ENCODE peak calls at places on chromosome 14, in ten cellular contexts. One of them, this sample, is unnamed. For H3K4me1, the result is how much of the 10 kb centered on the place peaks cover.

GRCh38 chr14:48614003-48614402 is 938.6 kb upstream of the MDGA2 start:
- DNase-seq in heart right ventricle: no peak
- DNase-seq in left ventricle myocardium inferior: no peak
- DNase-seq in heart left ventricle: no peak
- DNase-seq in SK-N-SH: no peak
- DNase-seq in lower lobe of right lung: no peak
- DNase-seq in transverse colon: no peak
- DNase-seq in hepatocyte: no peak
- DNase-seq in HCT116: no peak
- DNase-seq in psoas muscle: no peak
- DNase-seq in this sample: no peak

GRCh38 chr14:53894456-53894855 is 62.2 kb downstream of the BMP4 start:
- DNase-seq in heart left ventricle: no peak
- DNase-seq in lower lobe of right lung: no peak
- DNase-seq in heart right ventricle: no peak
- DNase-seq in HCT116: no peak
- DNase-seq in psoas muscle: no peak
- DNase-seq in left ventricle myocardium inferior: no peak
- DNase-seq in hepatocyte: no peak
- DNase-seq in SK-N-SH: no peak
- DNase-seq in transverse colon: no peak
- DNase-seq in this sample: no peak

GRCh38 chr14:95452890-95453712 is 63.3 kb downstream of the SYNE3 start:
- DNase-seq in heart right ventricle: no peak
- DNase-seq in hepatocyte: no peak
- DNase-seq in left ventricle myocardium inferior: no peak
- DNase-seq in HCT116: no peak
- DNase-seq in lower lobe of right lung: no peak
- DNase-seq in heart left ventricle: peak
- DNase-seq in transverse colon: no peak
- DNase-seq in psoas muscle: no peak
- DNase-seq in SK-N-SH: no peak
- DNase-seq in this sample: no peak

GRCh38 chr14:50941151-50941550 is 3.1 kb downstream of the PYGL start:
- DNase-seq in psoas muscle: no peak
- DNase-seq in left ventricle myocardium inferior: no peak
- DNase-seq in lower lobe of right lung: no peak
- DNase-seq in heart right ventricle: no peak
- DNase-seq in HCT116: no peak
- DNase-seq in transverse colon: no peak
- DNase-seq in SK-N-SH: no peak
- DNase-seq in hepatocyte: no peak
- DNase-seq in heart left ventricle: no peak
- DNase-seq in this sample: no peak

GRCh38 chr14:37483672-37484071 is 111.4 kb downstream of the FOXA1 start:
- DNase-seq in psoas muscle: no peak
- DNase-seq in left ventricle myocardium inferior: no peak
- DNase-seq in HCT116: no peak
- DNase-seq in lower lobe of right lung: no peak
- DNase-seq in SK-N-SH: no peak
- DNase-seq in heart left ventricle: no peak
- DNase-seq in transverse colon: no peak
- DNase-seq in hepatocyte: no peak
- DNase-seq in heart right ventricle: no peak
- DNase-seq in this sample: no peak

GRCh38 chr14:74531467-74531866 is 37.9 kb downstream of the ISCA2 start:
- DNase-seq in heart right ventricle: peak
- DNase-seq in heart left ventricle: peak
- DNase-seq in SK-N-SH: peak
- DNase-seq in HCT116: peak
- DNase-seq in transverse colon: peak
- DNase-seq in left ventricle myocardium inferior: peak
- DNase-seq in hepatocyte: peak
- DNase-seq in psoas muscle: no peak
- DNase-seq in lower lobe of right lung: no peak
- DNase-seq in this sample: peak

GRCh38 chr14:64701660-64702059 is 2.6 kb upstream of the PLEKHG3 start:
- DNase-seq in left ventricle myocardium inferior: no peak
- DNase-seq in heart right ventricle: no peak
- DNase-seq in lower lobe of right lung: no peak
- DNase-seq in heart left ventricle: no peak
- DNase-seq in transverse colon: no peak
- DNase-seq in psoas muscle: no peak
- DNase-seq in SK-N-SH: no peak
- DNase-seq in hepatocyte: peak
- DNase-seq in HCT116: no peak
- DNase-seq in this sample: no peak

GRCh38 chr14:45262637-45263036 is 9.6 kb upstream of the MIS18BP1 start:
- DNase-seq in hepatocyte: no peak
- DNase-seq in HCT116: no peak
- DNase-seq in transverse colon: no peak
- DNase-seq in psoas muscle: no peak
- DNase-seq in left ventricle myocardium inferior: no peak
- DNase-seq in heart left ventricle: no peak
- DNase-seq in lower lobe of right lung: no peak
- DNase-seq in heart right ventricle: no peak
- DNase-seq in SK-N-SH: no peak
- DNase-seq in this sample: no peak

GRCh38 chr14:29710015-29710414 is 217.6 kb downstream of the PRKD1 start:
- DNase-seq in hepatocyte: no peak
- DNase-seq in heart right ventricle: no peak
- DNase-seq in heart left ventricle: no peak
- DNase-seq in lower lobe of right lung: no peak
- DNase-seq in left ventricle myocardium inferior: no peak
- DNase-seq in psoas muscle: no peak
- DNase-seq in transverse colon: no peak
- DNase-seq in HCT116: no peak
- DNase-seq in SK-N-SH: no peak
- DNase-seq in this sample: no peak

DNA sequence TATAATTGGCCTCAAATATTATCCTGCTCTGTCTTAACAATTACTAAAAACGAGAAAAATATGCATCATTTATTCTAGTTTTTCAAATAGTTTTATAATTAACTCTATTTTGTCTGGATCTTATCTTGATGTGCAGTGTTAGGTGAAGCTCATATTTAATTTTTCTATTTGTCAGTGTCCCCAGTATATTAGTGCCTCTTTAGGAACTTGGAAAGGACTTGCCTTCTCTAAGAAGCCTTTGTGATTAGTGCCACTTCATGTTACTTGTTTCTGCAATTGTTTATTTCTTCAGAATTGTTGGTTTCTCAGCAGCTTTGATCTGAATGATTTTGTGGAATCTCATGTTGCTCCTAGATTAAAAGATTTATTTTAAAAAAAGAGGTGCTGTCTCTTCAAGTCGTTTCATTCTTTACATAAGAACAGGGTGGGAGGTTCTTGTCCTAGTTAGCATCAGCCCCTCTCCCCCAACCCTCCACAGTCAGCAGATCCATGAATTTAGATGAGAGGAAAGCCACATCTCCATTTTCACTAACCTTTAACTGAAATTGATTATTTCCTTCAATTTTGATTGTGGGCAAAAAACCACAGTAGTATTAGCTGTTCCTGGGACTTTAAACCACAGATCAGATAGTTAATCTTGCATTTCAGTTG is 434.4 kb downstream of the RAD51B start:
- DNase-seq in hepatocyte: no peak
- DNase-seq in HCT116: no peak
- DNase-seq in psoas muscle: no peak
- DNase-seq in heart left ventricle: no peak
- DNase-seq in heart right ventricle: no peak
- DNase-seq in SK-N-SH: no peak
- DNase-seq in transverse colon: no peak
- DNase-seq in lower lobe of right lung: no peak
- DNase-seq in left ventricle myocardium inferior: no peak
- DNase-seq in this sample: no peak
- H3K4me1 ChIP-seq in hepatocyte: under half
- H3K4me1 ChIP-seq in HCT116: half or more
- H3K4me1 ChIP-seq in psoas muscle: under half
- H3K4me1 ChIP-seq in heart left ventricle: under half
- H3K4me1 ChIP-seq in heart right ventricle: under half
- H3K4me1 ChIP-seq in SK-N-SH: under half
- H3K4me1 ChIP-seq in transverse colon: under half
- H3K4me1 ChIP-seq in lower lobe of right lung: under half
- H3K4me1 ChIP-seq in left ventricle myocardium inferior: under half
- H3K4me1 ChIP-seq in this sample: under half

GRCh38 chr14:104691546-104692260 is 2.3 kb downstream of the INF2 start:
- DNase-seq in heart left ventricle: peak
- DNase-seq in SK-N-SH: no peak
- DNase-seq in psoas muscle: no peak
- DNase-seq in lower lobe of right lung: no peak
- DNase-seq in transverse colon: no peak
- DNase-seq in heart right ventricle: no peak
- DNase-seq in hepatocyte: no peak
- DNase-seq in left ventricle myocardium inferior: no peak
- DNase-seq in HCT116: no peak
- DNase-seq in this sample: no peak
- H3K4me1 ChIP-seq in heart left ventricle: under half
- H3K4me1 ChIP-seq in SK-N-SH: under half
- H3K4me1 ChIP-seq in psoas muscle: half or more
- H3K4me1 ChIP-seq in lower lobe of right lung: half or more
- H3K4me1 ChIP-seq in transverse colon: half or more
- H3K4me1 ChIP-seq in heart right ventricle: half or more
- H3K4me1 ChIP-seq in hepatocyte: under half
- H3K4me1 ChIP-seq in left ventricle myocardium inferior: half or more
- H3K4me1 ChIP-seq in HCT116: under half
- H3K4me1 ChIP-seq in this sample: under half

GRCh38 chr14:92646952-92647461 is 101.4 kb downstream of the LGMN start:
- DNase-seq in SK-N-SH: no peak
- DNase-seq in left ventricle myocardium inferior: no peak
- DNase-seq in hepatocyte: peak
- DNase-seq in heart left ventricle: no peak
- DNase-seq in transverse colon: peak
- DNase-seq in psoas muscle: no peak
- DNase-seq in heart right ventricle: no peak
- DNase-seq in lower lobe of right lung: no peak
- DNase-seq in HCT116: no peak
- DNase-seq in this sample: no peak

GRCh38 chr14:92647499-92648279 is 100.7 kb downstream of the LGMN start:
- DNase-seq in hepatocyte: no peak
- DNase-seq in heart left ventricle: no peak
- DNase-seq in transverse colon: no peak
- DNase-seq in heart right ventricle: no peak
- DNase-seq in HCT116: no peak
- DNase-seq in left ventricle myocardium inferior: no peak
- DNase-seq in psoas muscle: no peak
- DNase-seq in SK-N-SH: no peak
- DNase-seq in lower lobe of right lung: no peak
- DNase-seq in this sample: no peak

GRCh38 chr14:92644601-92645515 is 103.6 kb downstream of the LGMN start:
- DNase-seq in left ventricle myocardium inferior: no peak
- DNase-seq in transverse colon: no peak
- DNase-seq in HCT116: no peak
- DNase-seq in heart right ventricle: no peak
- DNase-seq in lower lobe of right lung: no peak
- DNase-seq in heart left ventricle: no peak
- DNase-seq in SK-N-SH: no peak
- DNase-seq in hepatocyte: no peak
- DNase-seq in psoas muscle: no peak
- DNase-seq in this sample: no peak

GRCh38 chr14:92644166-92644565 is 104.3 kb downstream of the LGMN start:
- DNase-seq in lower lobe of right lung: no peak
- DNase-seq in left ventricle myocardium inferior: no peak
- DNase-seq in heart right ventricle: no peak
- DNase-seq in HCT116: peak
- DNase-seq in heart left ventricle: no peak
- DNase-seq in SK-N-SH: no peak
- DNase-seq in transverse colon: no peak
- DNase-seq in hepatocyte: no peak
- DNase-seq in psoas muscle: no peak
- DNase-seq in this sample: no peak

DNA sequence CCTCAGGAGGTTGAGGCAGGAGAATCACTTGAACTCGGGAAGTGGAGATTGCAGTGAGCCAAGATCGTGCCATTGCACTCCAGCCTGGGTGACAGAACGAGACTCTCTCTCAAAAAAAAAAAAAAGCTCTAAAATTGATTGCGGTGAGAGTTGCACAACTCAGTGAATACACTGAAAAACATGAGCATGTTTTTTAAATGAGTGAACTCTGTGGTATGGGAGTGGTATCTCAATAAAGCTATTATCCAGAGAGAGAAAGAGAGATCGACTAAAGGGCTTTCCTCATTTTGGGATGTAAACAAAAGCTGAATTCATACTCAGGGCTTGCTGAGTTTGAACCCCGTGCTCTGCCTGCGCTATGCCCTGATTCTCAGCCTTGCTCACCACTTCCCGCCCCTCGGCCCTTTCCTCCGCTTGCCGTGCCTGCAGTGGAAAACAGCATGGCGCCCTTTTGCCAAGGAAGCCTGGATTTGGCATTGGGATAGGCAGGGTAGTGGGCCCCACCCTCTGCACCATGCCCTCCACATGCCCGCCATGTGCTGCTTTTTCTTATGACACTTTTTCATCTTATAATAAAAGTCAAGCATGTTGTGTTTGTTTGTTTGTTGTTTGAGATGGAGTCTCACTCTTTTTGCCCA is 102.5 kb downstream of the LGMN start:
- DNase-seq in psoas muscle: no peak
- DNase-seq in heart left ventricle: no peak
- DNase-seq in left ventricle myocardium inferior: no peak
- DNase-seq in SK-N-SH: no peak
- DNase-seq in transverse colon: no peak
- DNase-seq in heart right ventricle: no peak
- DNase-seq in hepatocyte: no peak
- DNase-seq in HCT116: no peak
- DNase-seq in lower lobe of right lung: no peak
- DNase-seq in this sample: no peak
- H3K4me1 ChIP-seq in psoas muscle: under half
- H3K4me1 ChIP-seq in heart left ventricle: under half
- H3K4me1 ChIP-seq in left ventricle myocardium inferior: under half
- H3K4me1 ChIP-seq in SK-N-SH: under half
- H3K4me1 ChIP-seq in transverse colon: half or more
- H3K4me1 ChIP-seq in heart right ventricle: under half
- H3K4me1 ChIP-seq in hepatocyte: under half
- H3K4me1 ChIP-seq in HCT116: under half
- H3K4me1 ChIP-seq in lower lobe of right lung: half or more
- H3K4me1 ChIP-seq in this sample: under half

DNA sequence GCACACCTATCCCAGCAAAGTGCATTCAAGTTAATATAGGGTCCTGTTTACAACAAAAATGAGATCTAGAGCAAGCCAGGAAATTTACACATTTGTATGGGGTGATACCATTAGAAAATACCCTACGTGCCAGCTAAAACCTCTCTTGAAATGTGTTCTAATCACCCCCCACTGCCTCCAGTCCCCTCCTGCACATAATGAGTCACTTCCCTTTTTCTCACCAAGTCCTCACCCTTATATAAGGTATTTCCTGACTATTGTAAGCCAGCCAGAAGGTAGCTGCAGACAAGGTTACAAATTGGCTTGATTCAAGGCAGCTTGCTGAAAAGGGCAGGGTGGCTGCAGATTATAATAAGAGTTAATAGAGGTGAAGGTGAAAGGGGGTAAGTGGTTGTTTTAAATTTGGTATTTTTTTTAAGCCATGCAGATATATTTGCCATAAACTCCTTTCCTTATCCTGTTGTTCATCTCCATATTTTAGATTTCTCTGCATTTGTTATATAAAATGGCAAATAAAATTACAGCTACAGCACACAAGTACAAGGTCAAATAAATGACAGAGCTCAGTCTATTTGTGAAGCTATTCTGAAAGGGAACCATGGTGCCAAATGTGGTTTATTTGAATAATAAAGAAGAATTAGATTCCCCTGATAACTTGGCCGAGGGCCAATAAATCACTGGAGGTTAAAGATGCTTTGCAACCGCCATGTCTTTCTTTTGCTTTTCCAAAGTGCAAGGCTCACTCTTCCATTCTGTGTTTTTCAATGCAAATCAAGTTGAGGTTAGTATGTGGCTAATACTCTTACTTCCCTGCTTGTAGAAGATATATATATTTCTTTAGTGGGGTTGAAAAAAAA is 385.9 kb downstream of the EGLN3 start:
- DNase-seq in transverse colon: no peak
- DNase-seq in heart left ventricle: no peak
- DNase-seq in heart right ventricle: no peak
- DNase-seq in lower lobe of right lung: no peak
- DNase-seq in SK-N-SH: no peak
- DNase-seq in left ventricle myocardium inferior: no peak
- DNase-seq in hepatocyte: no peak
- DNase-seq in HCT116: no peak
- DNase-seq in psoas muscle: no peak
- DNase-seq in this sample: no peak
- H3K4me1 ChIP-seq in transverse colon: under half
- H3K4me1 ChIP-seq in heart left ventricle: under half
- H3K4me1 ChIP-seq in heart right ventricle: under half
- H3K4me1 ChIP-seq in lower lobe of right lung: under half
- H3K4me1 ChIP-seq in SK-N-SH: half or more
- H3K4me1 ChIP-seq in left ventricle myocardium inferior: under half
- H3K4me1 ChIP-seq in hepatocyte: under half
- H3K4me1 ChIP-seq in HCT116: under half
- H3K4me1 ChIP-seq in psoas muscle: under half
- H3K4me1 ChIP-seq in this sample: under half